ENCODE peak calls at places on chromosomes 6 and 20, in four cellular contexts. C is neural crest cell, R is endothelial cell, I is tibial nerve. E is an unnamed sample.
A peak's percentile ranks its signal among the peaks of the same experiment; 100 is the strongest.

GRCh38 chr20:3563113-3563512 is 92.3 kb downstream of the ATRN start:
- DNase-seq in C (no peak), R (no peak), I (no peak), E (peak; percentile 56)

GRCh38 chr20:35598899-35599775 is 16.5 kb upstream of the SPAG4 start:
- DNase-seq in I (no peak), C (no peak), R (no peak), E (no peak)

GRCh38 chr20:43904778-43905177 is 9.9 kb upstream of the TOX2 start:
- DNase-seq in C (no peak), R (no peak), I (no peak), E (no peak)

GRCh38 chr20:38203337-38204003 is 38.4 kb upstream of the TGM2 start:
- DNase-seq in C (no peak), R (no peak), I (no peak), E (no peak)

GRCh38 chr6:108736832-108737231 is 111.4 kb upstream of the ARMC2 start:
- DNase-seq in I (peak; percentile 30), R (no peak), C (no peak), E (peak; percentile 95)

GRCh38 chr6:83592770-83593394 is 80.5 kb downstream of the PRSS35 start:
- DNase-seq in I (no peak), R (peak; percentile 14), C (no peak), E (peak; percentile 58)

GRCh38 chr6:5078121-5078695 is 6.9 kb upstream of the PPP1R3G start:
- DNase-seq in C (no peak), R (no peak), I (no peak), E (peak; percentile 46)

GRCh38 chr6:29477923-29478450 is 9.8 kb downstream of the MAS1L start:
- DNase-seq in R (no peak), I (no peak), C (no peak), E (no peak)

GRCh38 chr6:81003156-81003555 is 749.3 kb downstream of the TENT5A start:
- DNase-seq in C (no peak), R (no peak), I (no peak), E (peak; percentile 45)

GRCh38 chr6:15515226-15515625 is 147.6 kb downstream of the DTNBP1 start:
- DNase-seq in R (no peak), I (no peak), C (no peak), E (no peak)

GRCh38 chr20:52103469-52103910 is 88.1 kb downstream of the ZFP64 start:
- DNase-seq in I (no peak), C (no peak), R (peak; percentile 22), E (peak; percentile 73)

GRCh38 chr6:39339557-39340555 is 17.4 kb upstream of the KCNK16 start:
- DNase-seq in I (no peak), C (no peak), R (no peak), E (no peak)

GRCh38 chr20:4563534-4563933 is 158.2 kb upstream of the PRND start:
- DNase-seq in R (peak; percentile 56), I (no peak), C (peak; percentile 28), E (peak; percentile 76)

GRCh38 chr6:156347251-156348049 is 429.7 kb upstream of the ARID1B start:
- DNase-seq in C (no peak), R (no peak), I (peak; percentile 9), E (no peak)

GRCh38 chr20:21251278-21251677 is 51.9 kb upstream of the XRN2 start:
- DNase-seq in R (no peak), C (no peak), I (no peak), E (peak; percentile 32)

GRCh38 chr6:106473807-106474206 is 113.3 kb downstream of the CRYBG1 start:
- DNase-seq in I (no peak), R (no peak), C (no peak), E (peak; percentile 71)

GRCh38 chr6:98942263-98942803 is 5.4 kb downstream of the FBXL4 start:
- DNase-seq in C (no peak), R (no peak), I (no peak), E (peak; percentile 34)

GRCh38 chr6:159107451-159108260 is 61.5 kb upstream of the FNDC1 start:
- DNase-seq in I (no peak), R (peak; percentile 27), C (no peak), E (no peak)

GRCh38 chr6:168370310-168370991 is 50.9 kb upstream of the DACT2 start:
- DNase-seq in C (peak; percentile 85), I (peak; percentile 74), R (peak; percentile 90), E (peak; percentile 2)

GRCh38 chr6:46730918-46731461 is 4.2 kb downstream of the PLA2G7 start:
- DNase-seq in C (no peak), I (no peak), R (no peak), E (no peak)

GRCh38 chr6:3296113-3296512 is 37.4 kb downstream of the PSMG4 start:
- DNase-seq in R (no peak), C (no peak), I (no peak), E (no peak)

GRCh38 chr20:55744896-55745295 is 260.4 kb downstream of the CBLN4 start:
- DNase-seq in C (no peak), I (no peak), R (no peak), E (no peak)

GRCh38 chr20:32848846-32849245 is 9.9 kb upstream of the EFCAB8 start:
- DNase-seq in I (no peak), C (no peak), R (no peak), E (no peak)

GRCh38 chr6:111515259-111515658 is 32.2 kb upstream of the REV3L start:
- DNase-seq in C (no peak), I (no peak), R (no peak), E (no peak)

GRCh38 chr20:57048027-57048869 is 218.2 kb downstream of the BMP7 start:
- DNase-seq in C (peak; percentile 53), I (no peak), R (peak; percentile 61), E (peak; percentile 81)

GRCh38 chr20:14986026-14986655 is 648.7 kb upstream of the FLRT3 start:
- DNase-seq in C (no peak), R (no peak), I (no peak), E (no peak)

GRCh38 chr6:68679399-68679798 is 44.3 kb downstream of the ADGRB3 start:
- DNase-seq in I (no peak), C (no peak), R (no peak), E (no peak)

GRCh38 chr20:57408131-57408530 is 16.9 kb downstream of the RBM38 start:
- DNase-seq in R (no peak), I (no peak), C (no peak), E (no peak)

GRCh38 chr6:25697537-25698340 is 45.7 kb downstream of the SCGN start:
- DNase-seq in C (no peak), R (no peak), I (no peak), E (no peak)

GRCh38 chr6:69719602-69720193 is 77.1 kb downstream of the LMBRD1 start:
- DNase-seq in C (no peak), I (no peak), R (no peak), E (peak; percentile 55)

GRCh38 chr20:50312002-50312681 is 121.5 kb downstream of the CEBPB start:
- DNase-seq in I (no peak), C (no peak), R (no peak), E (no peak)

GRCh38 chr6:31113861-31114539 is 600 bp upstream of the PSORS1C1 start:
- DNase-seq in C (no peak), I (no peak), R (no peak), E (no peak)

GRCh38 chr20:62165762-62166399 is 16.9 kb upstream of the MTG2 start:
- DNase-seq in I (no peak), C (no peak), R (no peak), E (no peak)

GRCh38 chr20:35010405-35011192 is 54.9 kb downstream of the MYH7B start:
- DNase-seq in C (no peak), R (no peak), I (no peak), E (no peak)

GRCh38 chr6:32761084-32761483 is 2.2 kb downstream of the HLA-DQB2 start:
- DNase-seq in R (no peak), C (no peak), I (no peak), E (no peak)

GRCh38 chr20:50759678-50760077 is 28.3 kb downstream of the PARD6B start:
- DNase-seq in R (no peak), C (no peak), I (no peak), E (no peak)

GRCh38 chr20:53872081-53872541 is 198.3 kb downstream of the BCAS1 start:
- DNase-seq in I (no peak), C (no peak), R (no peak), E (peak; percentile 42)

GRCh38 chr20:32282461-32282860 is 5.0 kb downstream of the KIF3B start:
- DNase-seq in C (no peak), R (no peak), I (no peak), E (no peak)

E was measured in ELR.